ENCODE peak calls at places on chromosomes 11 and 22, in five cellular contexts. A is GM23338, J is OCI-LY7, P is HCT116, K is hepatocyte. S is an unnamed sample.

GRCh38 chr11:83827520-83827919 is 541.4 kb upstream of the CCDC90B start:
- DNase-seq in K (no peak), A (no peak), P (no peak), J (no peak), S (no peak)

GRCh38 chr11:121451178-121451981 is 734 bp upstream of the SORL1 start:
- DNase-seq in K (peak; percentile 83), P (no peak), J (peak; percentile 79), A (no peak), S (no peak)

GRCh38 chr11:116173946-116174911 is 598.6 kb downstream of the BUD13 start:
- DNase-seq in K (no peak), P (no peak), J (no peak), A (peak; percentile 60), S (peak; percentile 75)

GRCh38 chr11:29333993-29334780 is 682.6 kb downstream of the KCNA4 start:
- DNase-seq in A (peak; percentile 64), P (peak; percentile 29), K (peak; percentile 55), J (peak; percentile 27), S (peak; percentile 56)

GRCh38 chr22:24208012-24208749 is 26.9 kb downstream of the SUSD2 start:
- DNase-seq in K (peak; percentile 63), J (no peak), P (peak; percentile 95), A (no peak), S (no peak)

GRCh38 chr22:19292262-19293230 is 1.0 kb upstream of the CLTCL1 start:
- DNase-seq in K (no peak), P (no peak), J (peak; percentile 54), A (no peak), S (no peak)

GRCh38 chr22:37985751-37986281 is 1.5 kb upstream of the SOX10 start:
- DNase-seq in A (no peak), J (no peak), K (no peak), P (no peak), S (no peak)

GRCh38 chr22:27718186-27719032 is 83.1 kb downstream of the MN1 start:
- DNase-seq in J (no peak), P (peak; percentile 87), A (no peak), K (peak; percentile 89), S (no peak)

GRCh38 chr11:132463941-132464340 is 1068.4 kb downstream of the OPCML start:
- DNase-seq in K (peak; percentile 44), A (no peak), J (no peak), P (no peak), S (no peak)

GRCh38 chr11:96279421-96280290 is 63.3 kb downstream of the MAML2 start:
- DNase-seq in K (no peak), J (no peak), A (no peak), P (no peak), S (no peak)

GRCh38 chr22:20191000-20191515 is 40.2 kb upstream of the CCDC188 start:
- DNase-seq in K (no peak), J (no peak), A (no peak), P (no peak), S (no peak)

GRCh38 chr11:68008381-68009337 is 1.5 kb upstream of the ALDH3B1 start:
- DNase-seq in K (no peak), A (no peak), P (no peak), J (peak; percentile 65), S (no peak)

GRCh38 chr11:119739021-119739703 is 10.2 kb upstream of the NECTIN1 start:
- DNase-seq in P (no peak), J (no peak), K (peak; percentile 57), A (no peak), S (no peak)

GRCh38 chr11:3203221-3204043 is 15.2 kb downstream of the MRGPRG start:
- DNase-seq in P (no peak), A (peak; percentile 69), K (peak; percentile 59), J (no peak), S (peak; percentile 84)

GRCh38 chr11:19345519-19345847 is 104.7 kb upstream of the E2F8 start:
- DNase-seq in J (no peak), K (no peak), P (no peak), A (peak; percentile 61), S (peak; percentile 75)

GRCh38 chr22:29195118-29195963 is 10.4 kb upstream of the EMID1 start:
- DNase-seq in J (no peak), K (no peak), P (no peak), A (no peak), S (no peak)

GRCh38 chr11:14584595-14584994 is 59.0 kb upstream of the PDE3B start:
- DNase-seq in J (no peak), K (peak; percentile 63), P (no peak), A (no peak), S (no peak)

GRCh38 chr11:129273322-129273721 is 81.2 kb upstream of the ARHGAP32 start:
- DNase-seq in A (no peak), P (no peak), K (no peak), J (no peak), S (no peak)

GRCh38 chr11:66541892-66542291 is 4.0 kb downstream of the ZDHHC24 start:
- DNase-seq in K (no peak), J (no peak), P (no peak), A (no peak), S (no peak)

GRCh38 chr11:66545701-66546367 is at the start of gene ZDHHC24:
- DNase-seq in K (peak; percentile 97), J (peak; percentile 91), P (peak; percentile 90), A (peak; percentile 97), S (peak; percentile 99)

GRCh38 chr11:66542362-66542761 is 3.5 kb downstream of the ZDHHC24 start:
- DNase-seq in P (no peak), J (no peak), A (no peak), K (no peak), S (no peak)

GRCh38 chr11:66546368-66546965 is at the start of gene ACTN3:
- DNase-seq in K (peak; percentile 32), P (no peak), A (peak; percentile 88), J (no peak), S (peak; percentile 88)

DNA sequence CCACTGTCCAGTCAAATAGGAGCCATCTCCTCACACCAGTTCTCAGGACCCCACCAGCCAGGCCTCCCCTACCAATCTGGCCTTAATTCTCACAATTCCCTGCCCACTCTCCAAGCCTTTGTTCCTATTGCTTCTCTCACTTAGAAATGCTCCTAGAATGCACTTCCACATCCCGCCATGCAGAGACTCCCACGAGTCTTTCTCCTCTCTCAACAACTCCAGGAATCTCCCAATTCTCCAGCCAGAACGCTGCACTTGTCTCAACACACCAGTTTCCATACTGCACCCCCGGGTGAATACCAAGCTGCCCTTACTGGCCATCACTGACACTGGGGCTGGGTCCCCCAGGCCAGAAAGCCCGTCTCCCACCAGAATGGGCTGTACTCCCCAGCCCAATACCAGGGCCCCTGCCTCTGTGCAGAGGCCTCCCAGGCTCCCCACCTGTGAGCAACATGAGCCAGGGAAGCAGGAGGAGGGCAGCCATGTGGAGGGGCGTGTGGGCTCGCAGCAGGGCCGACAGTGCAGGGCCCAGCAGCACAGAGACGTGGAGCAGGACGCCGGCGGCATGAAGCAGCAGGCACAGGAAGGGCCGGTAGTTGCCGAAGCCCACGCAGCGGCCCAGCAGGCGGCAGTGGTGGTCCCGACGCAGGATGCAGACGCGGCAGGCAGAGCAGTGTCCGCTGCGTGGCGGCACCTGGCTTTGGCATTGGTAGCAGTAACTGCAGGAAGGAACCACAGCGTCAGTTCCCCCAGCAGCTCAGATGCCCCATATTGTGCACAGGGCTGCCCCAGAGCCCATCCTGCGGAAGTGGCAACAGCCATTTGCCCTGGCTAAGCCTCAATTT is 2.4 kb downstream of the ZDHHC24 start:
- DNase-seq in J (peak; percentile 95), P (no peak), A (peak; percentile 80), K (peak; percentile 70), S (peak; percentile 52)
- TF ChIP-seq EZH2phosphoT487 in J (no peak), P (no peak), A (no peak), K (no peak), S (no peak)

DNA sequence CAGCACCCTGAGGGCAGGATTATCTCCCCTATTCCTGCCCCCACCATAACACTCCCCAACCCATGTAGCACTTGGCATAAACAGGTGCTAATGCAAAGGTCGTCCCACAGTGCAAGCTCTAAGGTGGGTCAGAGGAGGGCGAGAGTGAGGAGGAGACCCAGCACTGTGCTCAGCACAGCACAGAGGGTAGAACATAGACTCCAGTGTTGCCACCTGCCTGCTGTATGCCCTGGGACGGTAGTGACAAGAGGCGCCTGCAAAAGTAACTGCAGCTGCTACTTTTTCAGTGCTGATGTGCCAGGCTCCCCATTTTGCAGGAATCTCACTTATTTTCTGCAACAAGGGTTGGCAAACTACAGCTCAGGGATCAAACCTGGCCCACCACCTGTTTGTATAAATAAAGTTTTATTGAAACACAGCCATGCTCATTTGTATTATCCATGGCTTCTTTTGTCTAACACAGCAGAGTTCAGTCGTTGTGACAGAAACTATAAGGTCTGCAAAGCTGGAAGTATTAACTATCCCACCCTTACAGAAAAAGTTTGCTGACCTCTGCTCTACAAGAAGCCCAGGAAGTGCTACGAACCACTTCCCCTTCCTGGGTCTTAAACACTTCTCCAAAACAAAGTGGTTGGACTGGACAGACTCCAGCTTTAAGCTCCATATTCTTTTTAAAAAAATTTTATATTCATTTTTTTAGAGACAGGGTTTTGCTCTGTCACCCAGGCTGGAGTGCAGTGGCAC is 16.9 kb upstream of the CDC42BPG start:
- DNase-seq in P (no peak), J (peak; percentile 75), K (no peak), A (no peak), S (no peak)
- H3K4me1 ChIP-seq in P (peaks cover 20% of the 10 kb centered on the region), J (peaks cover 98% of the 10 kb centered on the region), K (peaks cover 43% of the 10 kb centered on the region), A (peaks cover 23% of the 10 kb centered on the region), S (peaks cover 37% of the 10 kb centered on the region)

GRCh38 chr22:39219071-39220050 is 25.4 kb downstream of the PDGFB start:
- DNase-seq in A (peak; percentile 59), J (no peak), P (no peak), K (no peak), S (peak; percentile 44)
- TF ChIP-seq EZH2phosphoT487 in A (no peak), J (no peak), P (no peak), K (no peak), S (no peak)

DNA sequence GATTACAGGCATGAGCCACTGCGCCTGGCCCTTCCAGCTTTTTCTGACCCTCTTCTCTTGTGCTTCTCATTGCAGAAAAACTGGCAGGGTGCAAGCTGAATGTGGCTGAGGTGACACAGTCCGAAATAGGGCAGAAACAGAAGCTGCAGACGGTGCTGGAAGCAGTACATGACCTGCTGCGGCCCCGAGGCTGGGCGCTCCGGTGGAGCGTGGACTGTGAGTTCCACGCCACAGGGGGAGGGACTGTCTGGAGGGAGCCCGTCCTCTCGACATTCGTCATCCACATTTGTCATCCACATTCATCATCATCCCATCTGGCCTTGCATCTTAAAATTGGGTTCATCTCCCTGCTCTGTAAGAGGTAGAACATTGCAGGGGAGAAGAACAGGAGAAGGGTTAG is 49.3 kb upstream of the PARVG start:
- DNase-seq in J (no peak), K (no peak), P (no peak), A (no peak), S (no peak)
- H3K4me1 ChIP-seq in J (no peaks in the 10 kb centered on the region), K (no peaks in the 10 kb centered on the region), P (no peaks in the 10 kb centered on the region), A (peaks cover 8% of the 10 kb centered on the region), S (peaks cover 7% of the 10 kb centered on the region)

DNA sequence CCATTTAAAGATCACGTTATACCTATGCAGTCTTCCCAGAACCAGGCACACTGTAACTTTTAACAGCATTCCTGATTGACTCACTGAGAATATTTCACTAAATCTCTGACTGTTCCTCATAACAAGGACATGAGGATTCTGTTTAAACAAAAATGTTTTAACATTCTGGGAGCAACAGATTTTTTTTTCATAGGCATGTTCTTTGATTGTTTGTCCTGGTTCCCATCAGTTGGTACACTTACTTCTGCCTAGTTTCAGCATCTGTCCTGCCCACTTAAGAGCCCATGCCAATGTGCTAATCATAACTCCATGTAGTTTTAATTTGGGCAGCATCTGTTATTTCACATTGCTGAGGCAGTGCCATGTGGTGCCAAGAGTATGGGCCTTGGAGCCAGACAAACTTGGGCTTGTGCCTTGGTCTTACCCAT is 138.5 kb upstream of the CTSC start:
- DNase-seq in J (no peak), K (no peak), A (no peak), P (no peak), S (no peak)
- TF ChIP-seq EZH2phosphoT487 in J (no peak), K (no peak), A (no peak), P (no peak), S (no peak)

S was measured in neural progenitor cell.